ENCODE peak calls at places on chromosomes 2 and 18, in eight cellular contexts. M, U, J, R, Z, S, I and D are unnamed samples.

GRCh38 chr2:221502270-221502973 is 69.7 kb downstream of the EPHA4 start:
- DNase-seq in R (no peak), Z (no peak), U (no peak), S (peak), J (no peak), I (no peak), M (no peak), D (no peak)

GRCh38 chr18:67282796-67283195 is 233.7 kb downstream of the DSEL start:
- DNase-seq in U (no peak), Z (no peak), J (no peak), I (no peak), R (no peak), S (no peak), M (no peak), D (no peak)

GRCh38 chr2:193251909-193252308 is 1057.2 kb upstream of the TMEFF2 start:
- DNase-seq in M (no peak), I (no peak), Z (no peak), U (no peak), S (peak), J (no peak), R (no peak), D (no peak)

GRCh38 chr18:34542625-34543024 is 167.5 kb upstream of the DTNA start:
- DNase-seq in Z (no peak), S (no peak), R (no peak), M (no peak), U (no peak), J (no peak), I (no peak), D (no peak)

GRCh38 chr2:28617502-28618184 is 121.8 kb downstream of the PLB1 start:
- DNase-seq in U (no peak), I (no peak), Z (no peak), R (no peak), S (no peak), M (no peak), J (no peak), D (no peak)

GRCh38 chr2:163735692-163736432 is at the start of gene FIGN:
- DNase-seq in R (peak), I (no peak), S (peak), J (no peak), U (peak), Z (no peak), M (no peak), D (peak)

GRCh38 chr2:72750466-72750865 is 75.4 kb downstream of the EXOC6B start:
- DNase-seq in R (no peak), S (no peak), J (no peak), M (no peak), U (no peak), I (no peak), Z (no peak), D (no peak)

GRCh38 chr2:88927142-88927541 is 235.7 kb downstream of the RPIA start:
- DNase-seq in S (no peak), J (no peak), Z (no peak), U (no peak), R (no peak), M (no peak), I (no peak), D (no peak)

GRCh38 chr2:172084734-172085459 is 410 bp upstream of the DLX1 start:
- DNase-seq in M (peak), Z (peak), J (peak), S (peak), R (peak), I (no peak), U (peak), D (peak)

GRCh38 chr2:153163055-153163454 is 315.5 kb downstream of the RPRM start:
- DNase-seq in S (peak), I (no peak), M (no peak), Z (peak), U (no peak), J (no peak), R (no peak), D (peak)